ENCODE peak calls at places on chromosomes 3 and 15, in nine cellular contexts. One of them, this sample, is unnamed. For H3K9me3, the result is how much of the 10 kb centered on the place peaks cover.

GRCh38 chr3:152719264-152719663 is 115.7 kb upstream of the P2RY1 start:
- DNase-seq in A549: no peak
- DNase-seq in transverse colon: no peak
- DNase-seq in GM12878: no peak
- DNase-seq in sigmoid colon: no peak
- DNase-seq in upper lobe of left lung: no peak
- DNase-seq in ovary: no peak
- DNase-seq in HepG2: no peak
- DNase-seq in SK-N-SH: peak
- DNase-seq in this sample: no peak

GRCh38 chr15:40906947-40907802 is 12.9 kb downstream of the VPS18 start:
- DNase-seq in GM12878: no peak
- DNase-seq in HepG2: no peak
- DNase-seq in A549: no peak
- DNase-seq in transverse colon: peak
- DNase-seq in ovary: peak
- DNase-seq in SK-N-SH: peak
- DNase-seq in sigmoid colon: no peak
- DNase-seq in upper lobe of left lung: peak
- DNase-seq in this sample: peak

GRCh38 chr3:50971487-50971924 is 296.8 kb downstream of the DOCK3 start:
- DNase-seq in transverse colon: peak
- DNase-seq in ovary: no peak
- DNase-seq in A549: peak
- DNase-seq in SK-N-SH: peak
- DNase-seq in sigmoid colon: no peak
- DNase-seq in GM12878: no peak
- DNase-seq in upper lobe of left lung: no peak
- DNase-seq in HepG2: peak
- DNase-seq in this sample: peak

GRCh38 chr3:138114988-138115971 is at the start of gene DZIP1L:
- DNase-seq in HepG2: peak
- DNase-seq in upper lobe of left lung: peak
- DNase-seq in transverse colon: peak
- DNase-seq in GM12878: no peak
- DNase-seq in A549: peak
- DNase-seq in ovary: peak
- DNase-seq in SK-N-SH: peak
- DNase-seq in sigmoid colon: peak
- DNase-seq in this sample: peak

GRCh38 chr3:185397676-185398075 is 34.7 kb downstream of the MAP3K13 start:
- DNase-seq in SK-N-SH: peak
- DNase-seq in GM12878: no peak
- DNase-seq in sigmoid colon: no peak
- DNase-seq in transverse colon: no peak
- DNase-seq in HepG2: no peak
- DNase-seq in A549: no peak
- DNase-seq in ovary: no peak
- DNase-seq in upper lobe of left lung: no peak
- DNase-seq in this sample: no peak

GRCh38 chr3:56921573-56922571 is 120.1 kb upstream of the ARHGEF3 start:
- DNase-seq in GM12878: no peak
- DNase-seq in HepG2: no peak
- DNase-seq in sigmoid colon: peak
- DNase-seq in ovary: no peak
- DNase-seq in upper lobe of left lung: peak
- DNase-seq in SK-N-SH: no peak
- DNase-seq in transverse colon: no peak
- DNase-seq in A549: no peak
- DNase-seq in this sample: no peak

GRCh38 chr3:45145223-45145622 is 955 bp downstream of the CDCP1 start:
- DNase-seq in SK-N-SH: peak
- DNase-seq in HepG2: no peak
- DNase-seq in A549: no peak
- DNase-seq in ovary: no peak
- DNase-seq in transverse colon: no peak
- DNase-seq in GM12878: no peak
- DNase-seq in sigmoid colon: no peak
- DNase-seq in upper lobe of left lung: peak
- DNase-seq in this sample: no peak

GRCh38 chr3:23776352-23776891 is 29.3 kb upstream of the UBE2E1 start:
- DNase-seq in GM12878: no peak
- DNase-seq in sigmoid colon: no peak
- DNase-seq in HepG2: no peak
- DNase-seq in transverse colon: no peak
- DNase-seq in upper lobe of left lung: no peak
- DNase-seq in ovary: no peak
- DNase-seq in A549: no peak
- DNase-seq in SK-N-SH: no peak
- DNase-seq in this sample: no peak

GRCh38 chr3:106184540-106185457 is 316.0 kb upstream of the CBLB start:
- DNase-seq in HepG2: no peak
- DNase-seq in transverse colon: no peak
- DNase-seq in ovary: no peak
- DNase-seq in A549: no peak
- DNase-seq in SK-N-SH: no peak
- DNase-seq in upper lobe of left lung: no peak
- DNase-seq in sigmoid colon: no peak
- DNase-seq in GM12878: peak
- DNase-seq in this sample: no peak

GRCh38 chr3:45145681-45146614 is at the start of gene CDCP1:
- DNase-seq in HepG2: no peak
- DNase-seq in sigmoid colon: no peak
- DNase-seq in transverse colon: peak
- DNase-seq in SK-N-SH: peak
- DNase-seq in upper lobe of left lung: peak
- DNase-seq in GM12878: no peak
- DNase-seq in ovary: no peak
- DNase-seq in A549: peak
- DNase-seq in this sample: peak

GRCh38 chr15:65902373-65902772 is 33.1 kb downstream of the RAB11A start:
- DNase-seq in A549: peak
- DNase-seq in SK-N-SH: no peak
- DNase-seq in transverse colon: peak
- DNase-seq in GM12878: peak
- DNase-seq in HepG2: peak
- DNase-seq in upper lobe of left lung: no peak
- DNase-seq in ovary: no peak
- DNase-seq in sigmoid colon: peak
- DNase-seq in this sample: peak

GRCh38 chr3:46845397-46845859 is 17.8 kb downstream of the MYL3 start:
- DNase-seq in transverse colon: peak
- DNase-seq in A549: no peak
- DNase-seq in HepG2: no peak
- DNase-seq in GM12878: no peak
- DNase-seq in upper lobe of left lung: peak
- DNase-seq in sigmoid colon: peak
- DNase-seq in ovary: peak
- DNase-seq in SK-N-SH: peak
- DNase-seq in this sample: peak

GRCh38 chr15:33154366-33155166 is 39.9 kb downstream of the FMN1 start:
- DNase-seq in HepG2: no peak
- DNase-seq in sigmoid colon: peak
- DNase-seq in A549: no peak
- DNase-seq in transverse colon: peak
- DNase-seq in upper lobe of left lung: no peak
- DNase-seq in GM12878: no peak
- DNase-seq in ovary: no peak
- DNase-seq in SK-N-SH: no peak
- DNase-seq in this sample: no peak

GRCh38 chr15:95559875-95560394 is 770.6 kb upstream of the NR2F2 start:
- DNase-seq in A549: peak
- DNase-seq in ovary: no peak
- DNase-seq in sigmoid colon: no peak
- DNase-seq in upper lobe of left lung: no peak
- DNase-seq in GM12878: no peak
- DNase-seq in SK-N-SH: no peak
- DNase-seq in transverse colon: no peak
- DNase-seq in HepG2: no peak
- DNase-seq in this sample: no peak

GRCh38 chr3:8837172-8837571 is 67.8 kb upstream of the OXTR start:
- DNase-seq in upper lobe of left lung: no peak
- DNase-seq in A549: no peak
- DNase-seq in transverse colon: no peak
- DNase-seq in SK-N-SH: no peak
- DNase-seq in GM12878: no peak
- DNase-seq in HepG2: no peak
- DNase-seq in sigmoid colon: no peak
- DNase-seq in ovary: no peak
- DNase-seq in this sample: no peak

GRCh38 chr3:16849240-16849639 is 35.5 kb upstream of the PLCL2 start:
- DNase-seq in HepG2: no peak
- DNase-seq in SK-N-SH: no peak
- DNase-seq in A549: no peak
- DNase-seq in upper lobe of left lung: no peak
- DNase-seq in GM12878: no peak
- DNase-seq in ovary: no peak
- DNase-seq in sigmoid colon: peak
- DNase-seq in transverse colon: peak
- DNase-seq in this sample: peak

GRCh38 chr3:128742821-128743594 is 17.0 kb downstream of the RAB7A start:
- DNase-seq in GM12878: no peak
- DNase-seq in SK-N-SH: no peak
- DNase-seq in ovary: no peak
- DNase-seq in HepG2: no peak
- DNase-seq in A549: no peak
- DNase-seq in sigmoid colon: no peak
- DNase-seq in transverse colon: no peak
- DNase-seq in upper lobe of left lung: peak
- DNase-seq in this sample: no peak
- H3K9me3 ChIP-seq in GM12878: under half
- H3K9me3 ChIP-seq in SK-N-SH: under half
- H3K9me3 ChIP-seq in ovary: under half
- H3K9me3 ChIP-seq in HepG2: under half
- H3K9me3 ChIP-seq in A549: under half
- H3K9me3 ChIP-seq in sigmoid colon: under half
- H3K9me3 ChIP-seq in transverse colon: under half
- H3K9me3 ChIP-seq in upper lobe of left lung: under half
- H3K9me3 ChIP-seq in this sample: under half

GRCh38 chr15:45641374-45641778 is 6.5 kb downstream of the SQOR start:
- DNase-seq in ovary: no peak
- DNase-seq in HepG2: peak
- DNase-seq in A549: peak
- DNase-seq in SK-N-SH: no peak
- DNase-seq in upper lobe of left lung: no peak
- DNase-seq in transverse colon: peak
- DNase-seq in GM12878: no peak
- DNase-seq in sigmoid colon: peak
- DNase-seq in this sample: peak

GRCh38 chr15:45644437-45644836 is 9.6 kb downstream of the SQOR start:
- DNase-seq in upper lobe of left lung: no peak
- DNase-seq in transverse colon: no peak
- DNase-seq in HepG2: no peak
- DNase-seq in A549: no peak
- DNase-seq in SK-N-SH: no peak
- DNase-seq in GM12878: no peak
- DNase-seq in sigmoid colon: no peak
- DNase-seq in ovary: no peak
- DNase-seq in this sample: no peak

GRCh38 chr15:45645026-45645980 is 10.5 kb downstream of the SQOR start:
- DNase-seq in SK-N-SH: no peak
- DNase-seq in sigmoid colon: no peak
- DNase-seq in upper lobe of left lung: no peak
- DNase-seq in ovary: no peak
- DNase-seq in transverse colon: peak
- DNase-seq in A549: no peak
- DNase-seq in GM12878: no peak
- DNase-seq in HepG2: no peak
- DNase-seq in this sample: no peak

GRCh38 chr15:45640610-45641009 is 5.8 kb downstream of the SQOR start:
- DNase-seq in GM12878: no peak
- DNase-seq in transverse colon: no peak
- DNase-seq in A549: peak
- DNase-seq in upper lobe of left lung: no peak
- DNase-seq in sigmoid colon: no peak
- DNase-seq in SK-N-SH: no peak
- DNase-seq in HepG2: peak
- DNase-seq in ovary: no peak
- DNase-seq in this sample: no peak

GRCh38 chr15:45642203-45642932 is 7.5 kb downstream of the SQOR start:
- DNase-seq in HepG2: no peak
- DNase-seq in SK-N-SH: no peak
- DNase-seq in GM12878: no peak
- DNase-seq in A549: no peak
- DNase-seq in transverse colon: no peak
- DNase-seq in ovary: no peak
- DNase-seq in upper lobe of left lung: no peak
- DNase-seq in sigmoid colon: peak
- DNase-seq in this sample: no peak
- TF ChIP-seq EP300 in HepG2: no peak
- TF ChIP-seq EP300 in SK-N-SH: no peak
- TF ChIP-seq EP300 in GM12878: no peak
- TF ChIP-seq EP300 in A549: no peak
- TF ChIP-seq EP300 in transverse colon: no peak
- TF ChIP-seq EP300 in ovary: no peak
- TF ChIP-seq EP300 in upper lobe of left lung: no peak
- TF ChIP-seq EP300 in sigmoid colon: no peak
- TF ChIP-seq EP300 in this sample: no peak

DNA sequence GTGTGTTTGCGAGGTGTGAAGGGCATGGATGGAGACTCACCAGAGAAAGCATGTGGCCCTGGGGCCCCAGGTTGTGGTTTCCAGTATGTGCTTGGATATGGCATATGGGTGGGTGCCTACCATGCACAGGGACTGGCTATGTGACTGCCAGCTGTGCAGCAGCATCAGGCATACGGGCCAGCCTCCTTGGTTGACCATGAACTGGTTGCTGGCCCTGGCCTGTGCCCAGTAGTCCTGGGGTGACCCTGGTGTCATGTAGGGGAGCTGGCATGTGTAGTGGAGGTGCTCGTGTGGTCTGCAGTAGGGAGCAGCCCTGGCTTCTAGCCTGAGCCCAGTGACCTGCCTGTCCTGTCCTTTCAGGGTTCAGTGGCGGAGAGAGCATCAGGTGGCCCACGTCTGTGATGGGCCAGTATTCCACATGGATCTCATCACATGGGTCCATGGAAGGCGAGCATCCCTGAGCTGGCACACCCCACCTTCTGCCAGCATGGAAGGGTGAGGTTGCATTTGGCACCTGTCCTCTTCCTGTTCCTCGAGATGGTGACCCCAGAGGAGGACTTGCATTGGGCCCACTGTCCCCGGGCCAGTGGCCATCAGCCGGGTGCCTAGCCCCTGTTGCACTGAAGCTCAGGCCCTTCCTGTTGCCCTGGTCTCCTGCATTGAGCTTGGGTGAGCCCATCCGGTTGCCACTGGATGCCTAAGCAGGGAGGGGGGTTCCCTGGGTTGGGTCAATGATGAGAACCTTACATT is 229.0 kb downstream of the SNRPN start:
- DNase-seq in sigmoid colon: peak
- DNase-seq in HepG2: no peak
- DNase-seq in SK-N-SH: no peak
- DNase-seq in GM12878: no peak
- DNase-seq in A549: no peak
- DNase-seq in transverse colon: no peak
- DNase-seq in upper lobe of left lung: peak
- DNase-seq in ovary: peak
- DNase-seq in this sample: no peak
- H3K9me3 ChIP-seq in sigmoid colon: under half
- H3K9me3 ChIP-seq in HepG2: half or more
- H3K9me3 ChIP-seq in SK-N-SH: under half
- H3K9me3 ChIP-seq in GM12878: under half
- H3K9me3 ChIP-seq in A549: under half
- H3K9me3 ChIP-seq in transverse colon: under half
- H3K9me3 ChIP-seq in upper lobe of left lung: half or more
- H3K9me3 ChIP-seq in ovary: under half
- H3K9me3 ChIP-seq in this sample: half or more

GRCh38 chr3:126932188-126932931 is 50.6 kb upstream of the PLXNA1 start:
- DNase-seq in A549: no peak
- DNase-seq in GM12878: no peak
- DNase-seq in HepG2: no peak
- DNase-seq in sigmoid colon: peak
- DNase-seq in SK-N-SH: no peak
- DNase-seq in upper lobe of left lung: no peak
- DNase-seq in ovary: no peak
- DNase-seq in transverse colon: no peak
- DNase-seq in this sample: no peak
- TF ChIP-seq EP300 in A549: no peak
- TF ChIP-seq EP300 in GM12878: no peak
- TF ChIP-seq EP300 in HepG2: no peak
- TF ChIP-seq EP300 in sigmoid colon: no peak
- TF ChIP-seq EP300 in SK-N-SH: no peak
- TF ChIP-seq EP300 in upper lobe of left lung: no peak
- TF ChIP-seq EP300 in ovary: no peak
- TF ChIP-seq EP300 in transverse colon: no peak
- TF ChIP-seq EP300 in this sample: no peak

This sample was measured in stomach.